ENCODE peak calls at places on chromosomes 5 and 9, in eight cellular contexts. S, H, D, I, M, U, E and Y are unnamed samples.

GRCh38 chr9:127545196-127546124 is 66.6 kb upstream of the STXBP1 start:
- DNase-seq in S (peak; percentile 75), H (peak; percentile 93), D (peak; percentile 97), I (peak; percentile 85), M (peak; percentile 82), U (peak; percentile 64), E (no peak), Y (no peak)

GRCh38 chr9:88777498-88778312 is 213.6 kb upstream of the S1PR3 start:
- DNase-seq in S (peak; percentile 48), H (no peak), D (no peak), I (no peak), M (no peak), U (no peak), E (no peak), Y (no peak)

GRCh38 chr5:104355350-104355749 is 792.8 kb upstream of the NUDT12 start:
- DNase-seq in S (no peak), H (no peak), D (no peak), I (no peak), M (no peak), U (no peak), E (no peak), Y (no peak)

GRCh38 chr9:116494815-116495634 is 192.1 kb upstream of the TRIM32 start:
- DNase-seq in S (peak; percentile 46), H (peak; percentile 32), D (peak; percentile 74), I (no peak), M (peak; percentile 43), U (no peak), E (no peak), Y (no peak)

GRCh38 chr5:58774979-58775378 is 192.1 kb downstream of the RAB3C start:
- DNase-seq in S (no peak), H (no peak), D (no peak), I (no peak), M (no peak), U (no peak), E (no peak), Y (no peak)

GRCh38 chr5:43161244-43161643 is 30.8 kb upstream of the NIM1K start:
- DNase-seq in S (no peak), H (no peak), D (no peak), I (no peak), M (no peak), U (no peak), E (no peak), Y (no peak)

GRCh38 chr9:9108641-9109040 is 1309.1 kb upstream of the DMAC1 start:
- DNase-seq in S (no peak), H (no peak), D (no peak), I (no peak), M (no peak), U (no peak), E (no peak), Y (no peak)

GRCh38 chr9:121736964-121737462 is 85.6 kb downstream of the DAB2IP start:
- DNase-seq in S (peak; percentile 14), H (peak; percentile 30), D (peak; percentile 71), I (peak; percentile 82), M (peak; percentile 91), U (no peak), E (no peak), Y (no peak)

GRCh38 chr9:128702949-128703615 is 779 bp downstream of the PKN3 start:
- DNase-seq in S (no peak), H (peak; percentile 41), D (no peak), I (no peak), M (no peak), U (no peak), E (no peak), Y (no peak)

GRCh38 chr5:139797335-139797734 is 1.7 kb downstream of the PSD2 start:
- DNase-seq in S (no peak), H (no peak), D (no peak), I (no peak), M (no peak), U (no peak), E (no peak), Y (no peak)

GRCh38 chr9:4680750-4681149 is 1.4 kb downstream of the CDC37L1 start:
- DNase-seq in S (no peak), H (no peak), D (no peak), I (no peak), M (no peak), U (no peak), E (no peak), Y (no peak)

GRCh38 chr9:133112361-133113026 is 8.5 kb downstream of the RALGDS start:
- DNase-seq in S (no peak), H (no peak), D (no peak), I (peak; percentile 79), M (no peak), U (no peak), E (no peak), Y (peak; percentile 80)

GRCh38 chr9:16030513-16031185 is 477.8 kb downstream of the CCDC171 start:
- DNase-seq in S (peak; percentile 93), H (peak; percentile 25), D (no peak), I (no peak), M (no peak), U (no peak), E (no peak), Y (no peak)

GRCh38 chr9:121781701-121782464 is 130.4 kb downstream of the DAB2IP start:
- DNase-seq in S (no peak), H (no peak), D (no peak), I (no peak), M (peak; percentile 18), U (no peak), E (no peak), Y (no peak)

GRCh38 chr9:100011062-100011681 is 87.6 kb downstream of the ERP44 start:
- DNase-seq in S (peak; percentile 66), H (peak; percentile 72), D (peak; percentile 29), I (no peak), M (no peak), U (no peak), E (no peak), Y (no peak)

GRCh38 chr9:31135567-31135966 is 1248.9 kb upstream of the ACO1 start:
- DNase-seq in S (no peak), H (no peak), D (no peak), I (no peak), M (no peak), U (no peak), E (no peak), Y (no peak)

DNA sequence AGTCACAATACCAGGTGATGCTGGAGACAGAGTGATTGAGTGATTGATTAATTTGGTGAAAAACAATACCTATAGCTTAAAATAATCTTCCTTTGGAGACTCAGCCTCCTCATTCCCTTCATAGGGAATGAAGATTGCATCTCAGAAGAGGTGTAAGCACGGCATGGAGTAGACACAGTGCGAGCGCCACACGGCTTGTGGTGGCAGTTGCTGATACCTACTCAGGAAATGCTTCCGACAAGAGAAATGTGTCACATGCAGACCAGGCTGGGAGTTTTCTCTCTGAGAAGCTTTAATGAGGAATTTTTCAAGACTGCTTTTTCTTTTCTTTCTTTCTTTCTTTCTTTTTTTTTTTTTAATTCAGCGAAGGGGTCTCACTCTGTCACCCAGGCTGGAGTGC is 211.8 kb upstream of the OTULINL start:
- DNase-seq in S (no peak), H (no peak), D (no peak), I (no peak), M (no peak), U (no peak), E (no peak), Y (no peak)
- H3K9me3 ChIP-seq in S (no peaks in the 10 kb centered on the region), H (no peaks in the 10 kb centered on the region), D (no peaks in the 10 kb centered on the region), I (no peaks in the 10 kb centered on the region), M (no peaks in the 10 kb centered on the region), U (no peaks in the 10 kb centered on the region), E (no peaks in the 10 kb centered on the region), Y (no peaks in the 10 kb centered on the region)

GRCh38 chr9:90900130-90900529 is 98.5 kb downstream of the SYK start:
- DNase-seq in S (no peak), H (no peak), D (no peak), I (no peak), M (no peak), U (no peak), E (no peak), Y (no peak)
- TF ChIP-seq CTCF in S (no peak), H (no peak), D (no peak), I (no peak), M (no peak), U (no peak), E (no peak), Y (no peak)

GRCh38 chr5:179127136-179128040 is 67.2 kb downstream of the ZNF354C start:
- DNase-seq in S (no peak), H (no peak), D (no peak), I (no peak), M (no peak), U (no peak), E (no peak), Y (no peak)
- H3K9me3 ChIP-seq in S (no peaks in the 10 kb centered on the region), H (peaks cover 23% of the 10 kb centered on the region), D (no peaks in the 10 kb centered on the region), I (peaks cover 23% of the 10 kb centered on the region), M (peaks cover 35% of the 10 kb centered on the region), U (no peaks in the 10 kb centered on the region), E (no peaks in the 10 kb centered on the region), Y (no peaks in the 10 kb centered on the region)

GRCh38 chr5:147397616-147398015 is 112.3 kb downstream of the DPYSL3 start:
- DNase-seq in S (no peak), H (peak; percentile 23), D (no peak), I (no peak), M (no peak), U (no peak), E (no peak), Y (no peak)
- TF ChIP-seq CTCF in S (peak; percentile 19), H (no peak), D (no peak), I (no peak), M (no peak), U (no peak), E (no peak), Y (no peak)

GRCh38 chr5:141343242-141343952 is at the start of gene PCDHGA3:
- DNase-seq in S (no peak), H (peak; percentile 61), D (peak; percentile 31), I (no peak), M (no peak), U (no peak), E (no peak), Y (no peak)

GRCh38 chr5:141342773-141343172 is 856 bp upstream of the PCDHGA3 start:
- DNase-seq in S (no peak), H (no peak), D (no peak), I (no peak), M (no peak), U (no peak), E (no peak), Y (no peak)

GRCh38 chr5:141343953-141344463 is 379 bp downstream of the PCDHGA3 start:
- DNase-seq in S (no peak), H (no peak), D (no peak), I (no peak), M (no peak), U (no peak), E (no peak), Y (no peak)

DNA sequence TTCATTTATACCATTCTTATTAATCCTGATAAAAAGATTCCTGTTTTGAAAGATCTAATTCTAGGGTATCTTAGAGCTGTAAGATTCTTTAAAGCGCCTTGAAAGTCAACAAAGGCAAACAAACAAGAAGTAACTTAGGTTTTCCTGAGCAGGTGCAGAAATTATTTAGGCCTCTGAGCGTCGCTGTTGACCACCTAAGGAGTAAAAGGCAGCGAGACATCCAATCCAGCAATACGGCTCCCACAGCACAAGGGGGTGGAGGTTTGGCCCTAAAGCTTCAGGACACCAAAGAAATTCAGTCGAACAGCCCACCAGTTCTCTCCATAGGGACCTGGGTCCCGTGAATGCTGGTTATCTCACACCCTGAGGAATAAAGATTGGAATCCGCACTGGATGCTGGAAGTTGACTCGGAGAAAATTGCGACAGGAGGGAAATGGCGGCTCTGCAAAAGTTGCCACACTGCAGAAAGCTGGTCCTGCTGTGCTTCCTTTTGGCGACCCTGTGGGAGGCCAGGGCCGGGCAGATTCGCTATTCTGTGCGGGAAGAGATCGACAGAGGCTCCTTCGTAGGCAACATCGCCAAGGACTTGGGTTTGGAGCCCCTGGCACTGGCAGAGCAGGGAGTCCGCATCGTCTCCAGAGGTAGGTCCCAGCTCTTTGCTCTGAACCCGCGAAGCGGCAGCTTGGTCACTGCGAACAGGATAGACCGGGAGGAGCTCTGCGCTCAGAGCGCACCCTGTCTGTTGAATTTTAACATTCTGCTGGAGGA is at the start of gene PCDHGA2:
- DNase-seq in S (peak; percentile 12), H (peak; percentile 74), D (peak; percentile 42), I (no peak), M (no peak), U (no peak), E (no peak), Y (no peak)
- H3K9me3 ChIP-seq in S (no peaks in the 10 kb centered on the region), H (peaks cover 37% of the 10 kb centered on the region), D (no peaks in the 10 kb centered on the region), I (peaks cover 33% of the 10 kb centered on the region), M (peaks cover 96% of the 10 kb centered on the region), U (peaks cover 37% of the 10 kb centered on the region), E (no peaks in the 10 kb centered on the region), Y (peaks cover 97% of the 10 kb centered on the region)